ENCODE peak calls at places on chromosomes 1 and 21, in six cellular contexts. O is mesenchymal stem cell; J is left colon; Q is fibroblast of lung; R is stimulated activated CD4-positive, alpha-beta T cell treated with anti-CD3 and anti-CD28 coated beads, TNF-alpha, amount 100 ng/mL, for 1 hour; Z is NCI-H1436. K is an unnamed sample.

GRCh38 chr1:169877800-169878491 is 15.8 kb downstream of the SCYL3 start:
- DNase-seq in O (peak; percentile 18), J (no peak), Q (peak; percentile 49), R (no peak), Z (no peak), K (no peak)

GRCh38 chr1:230796626-230797025 is 49.4 kb downstream of the CAPN9 start:
- DNase-seq in O (no peak), J (no peak), Q (no peak), R (no peak), Z (no peak), K (no peak)

GRCh38 chr1:54594463-54594862 is 28.9 kb downstream of the FAM151A start:
- DNase-seq in O (no peak), J (no peak), Q (no peak), R (no peak), Z (no peak), K (no peak)

GRCh38 chr1:201882665-201883132 is 6.0 kb upstream of the SHISA4 start:
- DNase-seq in O (peak; percentile 81), J (no peak), Q (peak; percentile 87), R (no peak), Z (no peak), K (peak; percentile 94)

GRCh38 chr1:235106457-235106856 is 22.2 kb downstream of the TOMM20 start:
- DNase-seq in O (no peak), J (no peak), Q (no peak), R (no peak), Z (no peak), K (no peak)

GRCh38 chr1:183238071-183238470 is 52.0 kb downstream of the LAMC2 start:
- DNase-seq in O (no peak), J (no peak), Q (peak; percentile 79), R (no peak), Z (no peak), K (no peak)

GRCh38 chr1:22313321-22313720 is 138.3 kb upstream of the ZBTB40 start:
- DNase-seq in O (no peak), J (no peak), Q (no peak), R (no peak), Z (no peak), K (no peak)

GRCh38 chr1:15680131-15680530 is 4.0 kb upstream of the PLEKHM2 start:
- DNase-seq in O (peak; percentile 65), J (no peak), Q (peak; percentile 81), R (no peak), Z (no peak), K (no peak)

GRCh38 chr1:247294282-247294681 is 37.4 kb downstream of the ZNF496 start:
- DNase-seq in O (peak; percentile 60), J (no peak), Q (peak; percentile 93), R (no peak), Z (no peak), K (no peak)

GRCh38 chr1:33360367-33360766 is 39.5 kb upstream of the A3GALT2 start:
- DNase-seq in O (no peak), J (no peak), Q (no peak), R (no peak), Z (no peak), K (no peak)

GRCh38 chr1:169858467-169858866 is 35.2 kb downstream of the SCYL3 start:
- DNase-seq in O (peak; percentile 95), J (no peak), Q (peak; percentile 27), R (no peak), Z (no peak), K (no peak)

GRCh38 chr1:15950763-15951295 is 25.1 kb downstream of the ZBTB17 start:
- DNase-seq in O (peak; percentile 80), J (no peak), Q (peak; percentile 80), R (peak; percentile 55), Z (no peak), K (no peak)

GRCh38 chr21:27954806-27955205 is 987.9 kb upstream of the ADAMTS5 start:
- DNase-seq in O (peak; percentile 94), J (no peak), Q (peak; percentile 61), R (no peak), Z (no peak), K (peak; percentile 2)

GRCh38 chr1:205516362-205516761 is 11.9 kb downstream of the CDK18 start:
- DNase-seq in O (no peak), J (no peak), Q (no peak), R (no peak), Z (no peak), K (no peak)

GRCh38 chr1:228014235-228014930 is 7.6 kb downstream of the WNT3A start:
- DNase-seq in O (no peak), J (peak; percentile 5), Q (peak; percentile 74), R (no peak), Z (no peak), K (no peak)